ENCODE peak calls at places on chromosomes 3 and 15, in nine cellular contexts. O, I, G, N, K, D, R, U and P are unnamed samples.

GRCh38 chr15:70763950-70764730 is 782 bp upstream of the UACA start:
- DNase-seq in D (no peak), K (no peak), O (no peak), N (no peak), I (no peak), G (no peak), R (no peak), U (no peak), P (no peak)

GRCh38 chr3:25582242-25582641 is 82.5 kb downstream of the TOP2B start:
- DNase-seq in O (no peak), K (peak; percentile 48), U (no peak), D (peak; percentile 96), R (no peak), N (peak; percentile 78), I (peak; percentile 46), G (no peak), P (no peak)

GRCh38 chr3:50251220-50251619 is 15.2 kb downstream of the GNAI2 start:
- DNase-seq in U (no peak), N (peak; percentile 96), D (peak; percentile 97), K (peak; percentile 67), R (no peak), G (no peak), I (peak; percentile 73), O (no peak), P (no peak)

GRCh38 chr3:37124431-37124830 is 50.0 kb downstream of the LRRFIP2 start:
- DNase-seq in I (peak; percentile 33), D (no peak), K (no peak), U (no peak), O (no peak), G (no peak), R (no peak), N (no peak), P (no peak)

GRCh38 chr3:48112813-48113212 is 75.4 kb downstream of the CDC25A start:
- DNase-seq in N (no peak), D (no peak), G (no peak), K (no peak), I (no peak), R (no peak), U (no peak), O (no peak), P (peak; percentile 11)

GRCh38 chr15:100842756-100843730 is 36.6 kb upstream of the ALDH1A3 start:
- DNase-seq in D (peak; percentile 21), K (peak; percentile 57), O (no peak), R (no peak), I (peak; percentile 56), G (no peak), U (no peak), N (peak; percentile 25), P (no peak)

GRCh38 chr3:108420926-108421325 is 89.5 kb downstream of the MYH15 start:
- DNase-seq in K (peak; percentile 64), N (peak; percentile 82), U (no peak), R (no peak), O (no peak), D (peak; percentile 91), G (no peak), I (peak; percentile 89), P (no peak)

GRCh38 chr15:58062175-58062574 is 3.3 kb downstream of the ALDH1A2 start:
- DNase-seq in N (no peak), O (no peak), U (no peak), G (no peak), R (no peak), D (no peak), K (no peak), I (no peak), P (no peak)

GRCh38 chr3:142622447-142622846 is 26.3 kb downstream of the PLS1 start:
- DNase-seq in I (no peak), U (no peak), O (no peak), R (no peak), K (no peak), N (no peak), G (no peak), D (no peak), P (no peak)

GRCh38 chr3:99419111-99419510 is 219.3 kb upstream of the COL8A1 start:
- DNase-seq in U (no peak), G (no peak), O (no peak), D (peak; percentile 20), K (peak; percentile 71), R (no peak), I (peak; percentile 59), N (no peak), P (no peak)

GRCh38 chr3:188956839-188957489 is 214.8 kb upstream of the TPRG1 start:
- DNase-seq in N (peak; percentile 83), R (no peak), K (peak; percentile 37), D (peak; percentile 54), O (no peak), G (no peak), U (no peak), I (peak; percentile 83), P (no peak)

GRCh38 chr15:97114900-97115763 is 784.6 kb downstream of the NR2F2 start:
- DNase-seq in O (no peak), K (no peak), U (no peak), N (no peak), R (no peak), G (no peak), D (no peak), I (no peak), P (no peak)

GRCh38 chr3:112354642-112355333 is 21.8 kb downstream of the CD200 start:
- DNase-seq in R (no peak), I (no peak), G (no peak), K (no peak), U (no peak), O (no peak), N (no peak), D (no peak), P (no peak)

GRCh38 chr3:88957751-88958452 is 149.5 kb upstream of the EPHA3 start:
- DNase-seq in R (no peak), U (no peak), G (no peak), K (peak; percentile 44), I (peak; percentile 80), N (peak; percentile 82), D (peak; percentile 69), O (no peak), P (no peak)

DNA sequence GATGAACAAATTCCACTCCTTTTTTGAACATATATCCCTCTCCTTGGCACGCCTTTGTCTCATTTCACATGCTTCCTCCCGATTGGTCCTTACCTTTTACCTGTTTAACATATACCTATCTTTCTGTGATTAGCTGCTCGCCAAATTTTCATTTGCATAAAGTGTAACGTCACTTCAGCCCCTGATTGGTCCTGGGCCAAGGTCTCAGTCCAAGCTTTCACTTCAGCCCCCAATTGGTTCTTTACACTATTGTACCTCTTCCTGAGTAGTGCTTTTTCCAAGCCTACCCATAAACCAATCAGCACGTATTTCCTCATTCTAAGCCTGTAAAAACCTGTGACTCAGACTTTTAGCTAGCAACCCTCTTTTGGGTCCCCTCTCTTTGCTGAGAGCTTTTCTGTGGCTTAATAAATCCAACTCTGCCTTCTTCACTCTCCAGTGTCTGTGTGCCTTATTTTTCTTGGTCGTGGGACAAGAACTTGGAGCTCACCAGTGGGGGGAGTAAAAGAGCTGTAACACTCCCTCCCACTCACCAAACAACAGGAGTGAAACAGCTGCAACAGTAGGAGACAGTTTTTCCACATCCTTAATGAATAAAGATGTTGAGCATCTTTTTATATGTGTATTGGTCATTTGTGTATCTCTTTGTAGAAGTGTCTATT is 584 bp upstream of the XCR1 start:
- DNase-seq in O (no peak), D (no peak), I (no peak), K (no peak), R (no peak), N (no peak), G (no peak), U (no peak), P (no peak)
- TF ChIP-seq CTCF in O (no peak), D (no peak), I (no peak), K (no peak), R (no peak), N (no peak), G (no peak), U (no peak), P (no peak)

GRCh38 chr3:23800731-23801130 is 5.0 kb upstream of the UBE2E1 start:
- DNase-seq in G (no peak), I (peak; percentile 52), D (no peak), U (no peak), K (no peak), O (no peak), N (peak; percentile 50), R (no peak), P (peak; percentile 21)
- TF ChIP-seq CTCF in G (no peak), I (peak; percentile 32), D (peak; percentile 52), U (no peak), K (peak; percentile 28), O (peak; percentile 51), N (peak; percentile 47), R (peak; percentile 32), P (no peak)

DNA sequence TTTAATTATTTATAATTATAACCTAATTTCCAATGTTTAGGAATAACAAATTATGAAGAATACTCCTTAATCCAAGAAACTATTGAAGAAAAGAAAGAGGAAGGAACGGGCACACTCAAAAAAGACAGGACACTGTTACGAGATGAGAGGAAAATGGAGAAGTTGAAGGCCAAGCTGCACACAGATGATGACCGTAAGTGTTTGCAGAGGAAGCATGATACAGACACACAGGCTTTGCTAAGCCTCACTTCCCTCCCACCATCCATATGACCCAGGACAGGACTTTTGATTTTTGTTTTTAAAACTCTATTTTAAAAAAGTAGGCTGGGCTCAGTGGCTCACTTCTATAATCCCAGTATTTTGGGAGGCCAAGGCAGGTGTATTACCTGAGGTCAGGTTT is 389.4 kb upstream of the TPM1 start:
- DNase-seq in N (no peak), I (no peak), O (no peak), G (no peak), U (peak; percentile 59), R (no peak), D (no peak), K (no peak), P (no peak)
- TF ChIP-seq CTCF in N (no peak), I (no peak), O (no peak), G (no peak), U (no peak), R (no peak), D (no peak), K (no peak), P (no peak)

GRCh38 chr15:75158402-75158801 is 43.3 kb upstream of the C15orf39 start:
- DNase-seq in I (no peak), U (no peak), K (no peak), D (no peak), N (no peak), G (no peak), R (no peak), O (no peak), P (no peak)

GRCh38 chr15:75161788-75162414 is 39.8 kb upstream of the C15orf39 start:
- DNase-seq in O (no peak), U (peak; percentile 81), G (no peak), R (no peak), D (no peak), N (no peak), I (peak; percentile 65), K (no peak), P (no peak)

GRCh38 chr15:75161106-75161505 is 40.6 kb upstream of the C15orf39 start:
- DNase-seq in U (no peak), D (no peak), N (no peak), K (no peak), I (no peak), R (no peak), G (no peak), O (no peak), P (no peak)

GRCh38 chr15:75156306-75157215 is 45.1 kb upstream of the C15orf39 start:
- DNase-seq in I (no peak), K (no peak), N (no peak), R (no peak), O (no peak), U (no peak), D (no peak), G (no peak), P (no peak)

DNA sequence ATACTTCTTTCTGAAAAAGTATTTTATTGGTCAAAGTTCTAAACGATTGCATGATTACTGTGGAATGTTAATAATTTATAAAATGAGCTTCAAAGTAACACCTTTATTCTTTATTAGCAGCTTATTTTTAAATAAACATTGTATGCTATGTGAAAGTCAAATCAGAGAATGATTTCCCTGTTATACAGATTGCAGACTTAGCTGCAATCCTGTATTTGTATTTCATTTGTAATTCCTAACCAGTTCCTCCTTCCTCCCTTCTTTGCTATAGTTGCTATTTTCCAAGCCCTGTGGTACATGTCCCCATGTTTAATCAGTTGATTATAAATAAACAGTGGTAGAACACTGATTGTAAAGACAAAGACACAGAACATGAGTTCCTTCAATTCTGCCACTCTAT is 42.4 kb upstream of the C15orf39 start:
- DNase-seq in D (no peak), G (no peak), K (no peak), I (no peak), N (no peak), O (no peak), R (no peak), U (no peak), P (no peak)
- TF ChIP-seq CTCF in D (no peak), G (no peak), K (no peak), I (no peak), N (no peak), O (no peak), R (no peak), U (no peak), P (no peak)